ENCODE peak calls at places on chromosomes 16 and 17, in four cellular contexts. One of them, this sample, is unnamed.

GRCh38 chr17:13287226-13287625 is 269.4 kb upstream of the ELAC2 start:
- DNase-seq in heart right ventricle: no peak
- DNase-seq in PC-9: no peak
- DNase-seq in BE2C: no peak
- DNase-seq in this sample: no peak

GRCh38 chr16:592518-593306 is 2.8 kb downstream of the RAB40C start:
- DNase-seq in PC-9: peak; percentile 70
- DNase-seq in BE2C: no peak
- DNase-seq in heart right ventricle: no peak
- DNase-seq in this sample: peak; percentile 95

GRCh38 chr17:82816358-82816757 is 23.5 kb downstream of the ZNF750 start:
- DNase-seq in BE2C: no peak
- DNase-seq in heart right ventricle: no peak
- DNase-seq in PC-9: no peak
- DNase-seq in this sample: no peak

GRCh38 chr17:68733241-68734176 is 132.3 kb upstream of the FAM20A start:
- DNase-seq in heart right ventricle: peak; percentile 11
- DNase-seq in BE2C: peak; percentile 13
- DNase-seq in PC-9: no peak
- DNase-seq in this sample: peak; percentile 38

GRCh38 chr16:14462811-14463210 is 167.2 kb downstream of the PARN start:
- DNase-seq in BE2C: no peak
- DNase-seq in PC-9: no peak
- DNase-seq in heart right ventricle: no peak
- DNase-seq in this sample: peak; percentile 79

GRCh38 chr16:31380201-31380600 is 12.9 kb upstream of the ITGAD start:
- DNase-seq in BE2C: no peak
- DNase-seq in heart right ventricle: no peak
- DNase-seq in PC-9: no peak
- DNase-seq in this sample: no peak

GRCh38 chr16:1612320-1613111 is at the start of gene CRAMP1:
- DNase-seq in heart right ventricle: no peak
- DNase-seq in PC-9: no peak
- DNase-seq in BE2C: peak; percentile 28
- DNase-seq in this sample: no peak

GRCh38 chr17:50056217-50056960 is 479 bp downstream of the ITGA3 start:
- DNase-seq in PC-9: peak; percentile 57
- DNase-seq in heart right ventricle: no peak
- DNase-seq in BE2C: peak; percentile 75
- DNase-seq in this sample: no peak

GRCh38 chr17:60164697-60165096 is 14.9 kb downstream of the CA4 start:
- DNase-seq in PC-9: no peak
- DNase-seq in BE2C: no peak
- DNase-seq in heart right ventricle: no peak
- DNase-seq in this sample: no peak

GRCh38 chr17:3935140-3935542 is 18.9 kb upstream of the P2RX1 start:
- DNase-seq in heart right ventricle: peak; percentile 73
- DNase-seq in PC-9: peak; percentile 77
- DNase-seq in BE2C: peak; percentile 76
- DNase-seq in this sample: peak; percentile 49

GRCh38 chr16:84941916-84942315 is 69.4 kb downstream of the ZDHHC7 start:
- DNase-seq in PC-9: peak; percentile 65
- DNase-seq in heart right ventricle: no peak
- DNase-seq in BE2C: no peak
- DNase-seq in this sample: no peak

GRCh38 chr17:39756376-39757079 is 18.8 kb downstream of the GRB7 start:
- DNase-seq in heart right ventricle: no peak
- DNase-seq in PC-9: no peak
- DNase-seq in BE2C: no peak
- DNase-seq in this sample: no peak

GRCh38 chr16:8901318-8901861 is 19.2 kb downstream of the LITAFD start:
- DNase-seq in heart right ventricle: no peak
- DNase-seq in BE2C: no peak
- DNase-seq in PC-9: no peak
- DNase-seq in this sample: no peak

GRCh38 chr16:14310519-14310991 is 239.4 kb downstream of the MRTFB start:
- DNase-seq in BE2C: peak; percentile 68
- DNase-seq in PC-9: peak; percentile 64
- DNase-seq in heart right ventricle: no peak
- DNase-seq in this sample: no peak

GRCh38 chr17:28567604-28568003 is 3.7 kb downstream of the PIGS start:
- DNase-seq in PC-9: no peak
- DNase-seq in heart right ventricle: no peak
- DNase-seq in BE2C: no peak
- DNase-seq in this sample: no peak

GRCh38 chr16:65070831-65071230 is 51.0 kb downstream of the CDH11 start:
- DNase-seq in PC-9: no peak
- DNase-seq in BE2C: peak; percentile 68
- DNase-seq in heart right ventricle: peak; percentile 81
- DNase-seq in this sample: peak; percentile 88

GRCh38 chr17:64679710-64680216 is 17.7 kb upstream of the SMURF2 start:
- DNase-seq in PC-9: peak; percentile 81
- DNase-seq in heart right ventricle: no peak
- DNase-seq in BE2C: no peak
- DNase-seq in this sample: peak; percentile 99

GRCh38 chr17:4001048-4001590 is 36.9 kb upstream of the ATP2A3 start:
- DNase-seq in BE2C: no peak
- DNase-seq in PC-9: no peak
- DNase-seq in heart right ventricle: no peak
- DNase-seq in this sample: no peak

GRCh38 chr17:42276609-42277341 is 584 bp upstream of the STAT5B start:
- DNase-seq in PC-9: peak; percentile 54
- DNase-seq in heart right ventricle: peak; percentile 74
- DNase-seq in BE2C: peak; percentile 67
- DNase-seq in this sample: peak; percentile 45

GRCh38 chr16:79602615-79603014 is 2.1 kb upstream of the MAF start:
- DNase-seq in heart right ventricle: no peak
- DNase-seq in PC-9: no peak
- DNase-seq in BE2C: no peak
- DNase-seq in this sample: no peak

GRCh38 chr17:68033636-68034451 is 1.7 kb upstream of the KPNA2 start:
- DNase-seq in heart right ventricle: peak; percentile 13
- DNase-seq in BE2C: no peak
- DNase-seq in PC-9: peak; percentile 30
- DNase-seq in this sample: peak; percentile 13

GRCh38 chr17:58969156-58969555 is 137.5 kb downstream of the TRIM37 start:
- DNase-seq in heart right ventricle: no peak
- DNase-seq in PC-9: no peak
- DNase-seq in BE2C: peak; percentile 37
- DNase-seq in this sample: peak; percentile 12

GRCh38 chr17:58968662-58969061 is 138.0 kb downstream of the TRIM37 start:
- DNase-seq in heart right ventricle: no peak
- DNase-seq in PC-9: no peak
- DNase-seq in BE2C: no peak
- DNase-seq in this sample: no peak

GRCh38 chr17:58974354-58974753 is 132.3 kb downstream of the TRIM37 start:
- DNase-seq in BE2C: no peak
- DNase-seq in heart right ventricle: no peak
- DNase-seq in PC-9: no peak
- DNase-seq in this sample: no peak

GRCh38 chr17:58969612-58970011 is 137.1 kb downstream of the TRIM37 start:
- DNase-seq in PC-9: no peak
- DNase-seq in BE2C: no peak
- DNase-seq in heart right ventricle: no peak
- DNase-seq in this sample: no peak

GRCh38 chr17:58970966-58971575 is 135.6 kb downstream of the TRIM37 start:
- DNase-seq in BE2C: no peak
- DNase-seq in PC-9: no peak
- DNase-seq in heart right ventricle: no peak
- DNase-seq in this sample: peak; percentile 7
- TF ChIP-seq CTCF in BE2C: no peak
- TF ChIP-seq CTCF in PC-9: no peak
- TF ChIP-seq CTCF in heart right ventricle: no peak
- TF ChIP-seq CTCF in this sample: no peak

GRCh38 chr16:75262800-75263127 is 11.3 kb upstream of the BCAR1 start:
- DNase-seq in PC-9: no peak
- DNase-seq in heart right ventricle: no peak
- DNase-seq in BE2C: no peak
- DNase-seq in this sample: no peak
- H3K27me3 ChIP-seq in PC-9: no peaks in the 10 kb centered on the region
- H3K27me3 ChIP-seq in heart right ventricle: no peaks in the 10 kb centered on the region
- H3K27me3 ChIP-seq in BE2C: no peaks in the 10 kb centered on the region
- H3K27me3 ChIP-seq in this sample: no peaks in the 10 kb centered on the region

DNA sequence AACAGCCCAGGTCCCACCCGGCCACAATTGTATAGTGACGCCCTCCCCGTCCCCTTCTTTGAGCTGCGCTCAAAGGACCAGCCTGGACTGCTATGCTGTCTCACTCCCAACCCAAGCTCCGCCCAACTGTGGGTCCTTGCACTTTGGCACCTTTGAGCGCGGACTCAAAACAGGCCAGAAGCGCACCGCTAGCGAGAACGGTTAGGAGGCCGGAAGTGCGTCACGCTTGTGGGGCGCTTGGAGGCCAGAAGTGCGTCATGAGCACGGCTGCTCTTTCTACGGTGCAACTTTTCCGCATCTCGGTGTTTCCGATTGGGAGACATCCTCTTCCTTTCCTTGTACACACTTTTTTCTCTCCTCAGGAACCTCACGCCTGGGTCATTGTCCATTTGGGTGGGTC is at the start of gene ZNF19:
- DNase-seq in PC-9: no peak
- DNase-seq in heart right ventricle: no peak
- DNase-seq in BE2C: no peak
- DNase-seq in this sample: no peak
- H3K4me3 ChIP-seq in PC-9: no peak within 1 kb of the TSS
- H3K4me3 ChIP-seq in heart right ventricle: no peak within 1 kb of the TSS
- H3K4me3 ChIP-seq in BE2C: no peak within 1 kb of the TSS
- H3K4me3 ChIP-seq in this sample: no peak within 1 kb of the TSS

GRCh38 chr16:5490499-5490898 is 392.9 kb upstream of the EEF2KMT start:
- DNase-seq in BE2C: peak; percentile 80
- DNase-seq in PC-9: peak; percentile 13
- DNase-seq in heart right ventricle: peak; percentile 6
- DNase-seq in this sample: no peak
- TF ChIP-seq CTCF in BE2C: peak; percentile 97
- TF ChIP-seq CTCF in PC-9: peak; percentile 78
- TF ChIP-seq CTCF in heart right ventricle: peak; percentile 33
- TF ChIP-seq CTCF in this sample: no peak